ENCODE peak calls at places on chromosomes 1 and 21, in six cellular contexts. K, O, T, Q, W and Z are unnamed samples.

GRCh38 chr1:199038188-199038587 is 399.3 kb downstream of the PTPRC start:
- DNase-seq in K (no peak), O (no peak), T (no peak), Q (no peak), W (no peak), Z (no peak)

GRCh38 chr21:20647603-20648002 is 350.6 kb upstream of the NCAM2 start:
- DNase-seq in K (no peak), O (no peak), T (no peak), Q (no peak), W (no peak), Z (no peak)

GRCh38 chr1:26025517-26025916 is 3.9 kb downstream of the EXTL1 start:
- DNase-seq in K (no peak), O (no peak), T (no peak), Q (no peak), W (no peak), Z (no peak)

GRCh38 chr1:228185641-228185965 is 20.0 kb downstream of the IBA57 start:
- DNase-seq in K (no peak), O (no peak), T (peak), Q (no peak), W (no peak), Z (no peak)

GRCh38 chr1:37468037-37468436 is 6.3 kb upstream of the ZC3H12A start:
- DNase-seq in K (no peak), O (no peak), T (no peak), Q (no peak), W (no peak), Z (no peak)

GRCh38 chr1:88946845-88947244 is 45.6 kb downstream of the KYAT3 start:
- DNase-seq in K (no peak), O (no peak), T (no peak), Q (no peak), W (no peak), Z (no peak)

GRCh38 chr1:234746798-234747196 is 136.8 kb upstream of the IRF2BP2 start:
- DNase-seq in K (no peak), O (no peak), T (no peak), Q (no peak), W (no peak), Z (no peak)

GRCh38 chr1:167463055-167463454 is 55.3 kb downstream of the CD247 start:
- DNase-seq in K (no peak), O (no peak), T (no peak), Q (no peak), W (no peak), Z (no peak)

GRCh38 chr1:204664251-204664650 is 21.3 kb downstream of the LRRN2 start:
- DNase-seq in K (no peak), O (no peak), T (no peak), Q (no peak), W (no peak), Z (no peak)

GRCh38 chr1:58576727-58577675 is at the start of gene TACSTD2:
- DNase-seq in K (no peak), O (no peak), T (no peak), Q (peak), W (peak), Z (no peak)

GRCh38 chr1:32920833-32921232 is 19.6 kb upstream of the TMEM54 start:
- DNase-seq in K (no peak), O (no peak), T (no peak), Q (no peak), W (no peak), Z (no peak)

GRCh38 chr1:198788561-198789064 is 149.8 kb downstream of the PTPRC start:
- DNase-seq in K (peak), O (no peak), T (no peak), Q (peak), W (no peak), Z (peak)

GRCh38 chr1:161439280-161440232 is 65.7 kb upstream of the FCGR2A start:
- DNase-seq in K (peak), O (no peak), T (no peak), Q (peak), W (no peak), Z (peak)

GRCh38 chr21:39927304-39927886 is 60.2 kb downstream of the PCP4 start:
- DNase-seq in K (no peak), O (no peak), T (no peak), Q (peak), W (no peak), Z (no peak)

GRCh38 chr1:60281360-60281932 is 207.9 kb upstream of the C1orf87 start:
- DNase-seq in K (peak), O (no peak), T (no peak), Q (peak), W (peak), Z (peak)

GRCh38 chr21:44602474-44602871 is 2.1 kb downstream of the KRTAP10-7 start:
- DNase-seq in K (no peak), O (no peak), T (no peak), Q (no peak), W (no peak), Z (no peak)

GRCh38 chr1:164953815-164954214 is 394.8 kb downstream of the PBX1 start:
- DNase-seq in K (no peak), O (no peak), T (no peak), Q (peak), W (no peak), Z (no peak)

GRCh38 chr21:44682580-44683151 is 703 bp upstream of the KRTAP12-1 start:
- DNase-seq in K (no peak), O (no peak), T (no peak), Q (no peak), W (no peak), Z (no peak)

GRCh38 chr1:117359560-117360289 is 7.5 kb upstream of the MAN1A2 start:
- DNase-seq in K (no peak), O (no peak), T (no peak), Q (no peak), W (no peak), Z (peak)

GRCh38 chr1:109170051-109170775 is 43.5 kb upstream of the SARS1 start:
- DNase-seq in K (no peak), O (no peak), T (no peak), Q (no peak), W (no peak), Z (no peak)

GRCh38 chr1:91697322-91698260 is 188.4 kb downstream of the TGFBR3 start:
- DNase-seq in K (peak), O (no peak), T (peak), Q (no peak), W (no peak), Z (no peak)